ENCODE peak calls at places on chromosomes 5 and 9, in five cellular contexts. One of them, this sample, is unnamed.

GRCh38 chr5:131112424-131112823 is 52.6 kb downstream of the HINT1 start:
- DNase-seq in heart left ventricle: no peak
- DNase-seq in fibroblast of villous mesenchyme: no peak
- DNase-seq in GM23338: no peak
- DNase-seq in PC-9: no peak
- DNase-seq in this sample: no peak

GRCh38 chr9:130893250-130894101 is 3.1 kb downstream of the QRFP start:
- DNase-seq in heart left ventricle: peak
- DNase-seq in PC-9: no peak
- DNase-seq in fibroblast of villous mesenchyme: no peak
- DNase-seq in GM23338: no peak
- DNase-seq in this sample: no peak

GRCh38 chr5:122195784-122196394 is 66.5 kb downstream of the ZNF474 start:
- DNase-seq in heart left ventricle: no peak
- DNase-seq in GM23338: peak
- DNase-seq in fibroblast of villous mesenchyme: peak
- DNase-seq in PC-9: no peak
- DNase-seq in this sample: no peak

GRCh38 chr9:93826209-93826608 is 128.9 kb downstream of the BARX1 start:
- DNase-seq in PC-9: no peak
- DNase-seq in fibroblast of villous mesenchyme: no peak
- DNase-seq in GM23338: peak
- DNase-seq in heart left ventricle: no peak
- DNase-seq in this sample: peak

GRCh38 chr5:169910393-169910792 is 69.9 kb downstream of the INSYN2B start:
- DNase-seq in PC-9: no peak
- DNase-seq in fibroblast of villous mesenchyme: no peak
- DNase-seq in heart left ventricle: no peak
- DNase-seq in GM23338: no peak
- DNase-seq in this sample: no peak

GRCh38 chr5:76046761-76047160 is 36.4 kb upstream of the SV2C start:
- DNase-seq in heart left ventricle: no peak
- DNase-seq in GM23338: no peak
- DNase-seq in PC-9: no peak
- DNase-seq in fibroblast of villous mesenchyme: no peak
- DNase-seq in this sample: no peak

GRCh38 chr5:67245259-67245846 is 48.8 kb upstream of the CD180 start:
- DNase-seq in GM23338: no peak
- DNase-seq in PC-9: no peak
- DNase-seq in fibroblast of villous mesenchyme: no peak
- DNase-seq in heart left ventricle: no peak
- DNase-seq in this sample: no peak

GRCh38 chr5:50325237-50325832 is 115.8 kb downstream of the EMB start:
- DNase-seq in fibroblast of villous mesenchyme: peak
- DNase-seq in heart left ventricle: no peak
- DNase-seq in PC-9: no peak
- DNase-seq in GM23338: peak
- DNase-seq in this sample: peak

GRCh38 chr9:38211002-38211401 is 142.0 kb upstream of the SHB start:
- DNase-seq in fibroblast of villous mesenchyme: no peak
- DNase-seq in heart left ventricle: no peak
- DNase-seq in GM23338: no peak
- DNase-seq in PC-9: no peak
- DNase-seq in this sample: no peak

GRCh38 chr5:5887818-5888217 is 465.3 kb downstream of the ICE1 start:
- DNase-seq in PC-9: no peak
- DNase-seq in heart left ventricle: no peak
- DNase-seq in fibroblast of villous mesenchyme: no peak
- DNase-seq in GM23338: no peak
- DNase-seq in this sample: no peak

GRCh38 chr5:155943516-155944407 is 383.2 kb upstream of the SGCD start:
- DNase-seq in PC-9: no peak
- DNase-seq in GM23338: peak
- DNase-seq in heart left ventricle: peak
- DNase-seq in fibroblast of villous mesenchyme: peak
- DNase-seq in this sample: no peak

GRCh38 chr5:31640024-31640423 is 1.1 kb downstream of the PDZD2 start:
- DNase-seq in heart left ventricle: peak
- DNase-seq in fibroblast of villous mesenchyme: no peak
- DNase-seq in GM23338: peak
- DNase-seq in PC-9: no peak
- DNase-seq in this sample: no peak

GRCh38 chr9:134662143-134662876 is 20.7 kb downstream of the COL5A1 start:
- DNase-seq in PC-9: peak
- DNase-seq in heart left ventricle: peak
- DNase-seq in fibroblast of villous mesenchyme: peak
- DNase-seq in GM23338: no peak
- DNase-seq in this sample: peak

GRCh38 chr9:37035472-37036236 is 1.6 kb upstream of the PAX5 start:
- DNase-seq in PC-9: no peak
- DNase-seq in GM23338: peak
- DNase-seq in fibroblast of villous mesenchyme: peak
- DNase-seq in heart left ventricle: no peak
- DNase-seq in this sample: no peak

GRCh38 chr9:22535780-22536179 is 89.2 kb downstream of the DMRTA1 start:
- DNase-seq in PC-9: no peak
- DNase-seq in heart left ventricle: no peak
- DNase-seq in GM23338: no peak
- DNase-seq in fibroblast of villous mesenchyme: no peak
- DNase-seq in this sample: no peak

GRCh38 chr9:101478444-101478843 is 42.9 kb upstream of the ALDOB start:
- DNase-seq in PC-9: no peak
- DNase-seq in GM23338: peak
- DNase-seq in heart left ventricle: no peak
- DNase-seq in fibroblast of villous mesenchyme: no peak
- DNase-seq in this sample: no peak

GRCh38 chr9:92639124-92639523 is 30.8 kb downstream of the IPPK start:
- DNase-seq in GM23338: no peak
- DNase-seq in fibroblast of villous mesenchyme: no peak
- DNase-seq in PC-9: no peak
- DNase-seq in heart left ventricle: no peak
- DNase-seq in this sample: no peak
- H3K4me3 ChIP-seq in GM23338: no peak
- H3K4me3 ChIP-seq in fibroblast of villous mesenchyme: no peak
- H3K4me3 ChIP-seq in PC-9: no peak
- H3K4me3 ChIP-seq in heart left ventricle: no peak
- H3K4me3 ChIP-seq in this sample: no peak

GRCh38 chr5:157735991-157736390 is 4.8 kb downstream of the THG1L start:
- DNase-seq in PC-9: no peak
- DNase-seq in heart left ventricle: no peak
- DNase-seq in GM23338: no peak
- DNase-seq in fibroblast of villous mesenchyme: no peak
- DNase-seq in this sample: no peak
- H3K4me3 ChIP-seq in PC-9: no peak
- H3K4me3 ChIP-seq in heart left ventricle: no peak
- H3K4me3 ChIP-seq in GM23338: no peak
- H3K4me3 ChIP-seq in fibroblast of villous mesenchyme: no peak
- H3K4me3 ChIP-seq in this sample: no peak

DNA sequence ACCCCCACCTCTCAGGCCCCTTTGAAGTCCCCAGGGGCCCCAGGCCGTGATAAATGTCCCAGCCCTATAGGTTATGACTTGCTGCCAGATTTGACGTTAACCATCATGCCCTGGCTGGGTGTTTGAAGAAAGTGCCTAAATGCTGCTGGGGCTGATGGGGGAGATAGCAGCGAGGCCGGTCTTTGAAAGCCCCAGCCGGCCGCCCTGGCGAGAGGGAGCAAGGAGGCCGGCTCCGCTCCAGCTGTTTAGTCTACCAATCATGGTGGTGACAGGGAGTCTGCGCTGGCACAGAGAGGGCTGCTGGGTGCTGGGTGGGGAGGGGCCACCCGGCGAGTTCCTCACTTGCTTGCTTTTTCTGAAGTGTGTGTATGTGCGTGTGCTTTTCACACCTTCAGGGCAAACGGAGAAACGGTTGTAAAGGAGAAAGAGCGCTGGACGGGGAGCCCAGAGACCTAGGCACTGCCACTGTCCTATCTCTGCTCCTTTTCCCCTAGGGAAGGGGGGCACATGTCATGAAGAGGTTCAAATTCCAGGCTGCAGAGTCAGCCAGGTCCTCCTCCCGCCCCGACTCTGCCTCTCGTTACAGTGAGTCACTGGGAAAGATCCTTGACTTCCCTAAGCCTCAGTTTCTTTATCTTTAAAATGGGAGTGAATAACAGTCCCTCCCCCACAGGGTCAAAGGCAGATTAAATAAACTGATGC is 126.1 kb upstream of the HAND1 start:
- DNase-seq in fibroblast of villous mesenchyme: peak
- DNase-seq in PC-9: no peak
- DNase-seq in GM23338: peak
- DNase-seq in heart left ventricle: no peak
- DNase-seq in this sample: peak
- H3K4me3 ChIP-seq in fibroblast of villous mesenchyme: no peak
- H3K4me3 ChIP-seq in PC-9: no peak
- H3K4me3 ChIP-seq in GM23338: peak
- H3K4me3 ChIP-seq in heart left ventricle: peak
- H3K4me3 ChIP-seq in this sample: peak

DNA sequence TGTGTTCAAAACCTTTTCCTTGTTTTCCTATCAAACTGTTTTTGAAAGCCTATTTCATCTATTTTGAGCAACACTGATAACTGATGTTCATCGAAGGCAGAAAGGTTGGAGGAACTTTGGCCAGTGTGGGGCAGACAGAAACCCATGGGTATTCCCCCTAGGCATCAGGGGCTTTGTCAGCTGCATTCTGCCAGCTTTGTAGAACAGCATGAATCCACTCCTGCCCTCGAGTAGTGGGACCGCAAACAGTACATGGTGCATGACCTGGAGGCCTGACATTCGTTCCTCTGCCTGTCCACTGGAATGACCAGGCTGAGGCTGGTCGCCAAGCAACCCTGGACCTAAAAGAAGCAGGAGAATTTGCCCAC is 22.7 kb downstream of the ARHGAP26 start:
- DNase-seq in fibroblast of villous mesenchyme: no peak
- DNase-seq in PC-9: no peak
- DNase-seq in heart left ventricle: no peak
- DNase-seq in GM23338: no peak
- DNase-seq in this sample: no peak
- H3K4me3 ChIP-seq in fibroblast of villous mesenchyme: no peak
- H3K4me3 ChIP-seq in PC-9: no peak
- H3K4me3 ChIP-seq in heart left ventricle: no peak
- H3K4me3 ChIP-seq in GM23338: no peak
- H3K4me3 ChIP-seq in this sample: no peak

GRCh38 chr5:163565492-163565891 is 60.1 kb downstream of the MAT2B start:
- DNase-seq in GM23338: peak
- DNase-seq in fibroblast of villous mesenchyme: no peak
- DNase-seq in PC-9: no peak
- DNase-seq in heart left ventricle: no peak
- DNase-seq in this sample: no peak
- H3K4me3 ChIP-seq in GM23338: peak
- H3K4me3 ChIP-seq in fibroblast of villous mesenchyme: peak
- H3K4me3 ChIP-seq in PC-9: no peak
- H3K4me3 ChIP-seq in heart left ventricle: peak
- H3K4me3 ChIP-seq in this sample: peak

GRCh38 chr5:4647056-4647455 is 493.1 kb upstream of the ADAMTS16 start:
- DNase-seq in GM23338: no peak
- DNase-seq in heart left ventricle: no peak
- DNase-seq in PC-9: no peak
- DNase-seq in fibroblast of villous mesenchyme: no peak
- DNase-seq in this sample: no peak
- H3K4me3 ChIP-seq in GM23338: no peak
- H3K4me3 ChIP-seq in heart left ventricle: no peak
- H3K4me3 ChIP-seq in PC-9: no peak
- H3K4me3 ChIP-seq in fibroblast of villous mesenchyme: no peak
- H3K4me3 ChIP-seq in this sample: no peak